ENCODE peak calls at places on chromosomes 5 and 9, in seven cellular contexts. N, D, F, J, X, Q and P are unnamed samples.
A peak's percentile ranks its signal among the peaks of the same experiment; 100 is the strongest.

GRCh38 chr9:78707481-78707977 is 410.6 kb downstream of the PSAT1 start:
- DNase-seq in N (no peak), D (no peak), F (no peak), J (no peak), X (no peak), Q (no peak), P (no peak)

GRCh38 chr5:111063709-111064322 is 7.7 kb upstream of the TSLP start:
- DNase-seq in N (peak; percentile 46), D (no peak), F (no peak), J (no peak), X (no peak), Q (no peak), P (peak; percentile 30)

GRCh38 chr9:134770972-134771971 is 109.3 kb upstream of the FCN2 start:
- DNase-seq in N (no peak), D (no peak), F (no peak), J (no peak), X (no peak), Q (peak; percentile 70), P (no peak)

GRCh38 chr5:164358531-164359259 is 853.3 kb downstream of the MAT2B start:
- DNase-seq in N (no peak), D (no peak), F (no peak), J (no peak), X (no peak), Q (no peak), P (no peak)

GRCh38 chr5:76303917-76304316 is 99.2 kb upstream of the IQGAP2 start:
- DNase-seq in N (peak; percentile 17), D (no peak), F (no peak), J (peak; percentile 28), X (no peak), Q (no peak), P (no peak)

GRCh38 chr9:70438341-70438924 is 24.0 kb upstream of the KLF9 start:
- DNase-seq in N (peak; percentile 58), D (no peak), F (no peak), J (no peak), X (peak; percentile 58), Q (peak; percentile 66), P (peak; percentile 21)

GRCh38 chr5:151825445-151825844 is 53.7 kb downstream of the G3BP1 start:
- DNase-seq in N (peak; percentile 73), D (no peak), F (peak; percentile 52), J (peak; percentile 79), X (peak; percentile 45), Q (no peak), P (peak; percentile 80)

GRCh38 chr5:80254767-80255424 is 952 bp downstream of the SERINC5 start:
- DNase-seq in N (peak; percentile 33), D (no peak), F (peak; percentile 36), J (no peak), X (no peak), Q (no peak), P (peak; percentile 40)

GRCh38 chr5:6572086-6572824 is 60.6 kb downstream of the NSUN2 start:
- DNase-seq in N (no peak), D (no peak), F (no peak), J (no peak), X (no peak), Q (no peak), P (no peak)

GRCh38 chr9:376115-376514 is 161.4 kb downstream of the DOCK8 start:
- DNase-seq in N (no peak), D (no peak), F (no peak), J (no peak), X (no peak), Q (no peak), P (no peak)

GRCh38 chr5:6476313-6476661 is 27.6 kb downstream of the UBE2QL1 start:
- DNase-seq in N (no peak), D (no peak), F (no peak), J (no peak), X (no peak), Q (no peak), P (no peak)

GRCh38 chr5:178298283-178298807 is 65.7 kb upstream of the PHYKPL start:
- DNase-seq in N (no peak), D (no peak), F (no peak), J (no peak), X (no peak), Q (no peak), P (no peak)

GRCh38 chr9:136339173-136339957 is 12.0 kb downstream of the GPSM1 start:
- DNase-seq in N (peak; percentile 77), D (no peak), F (peak; percentile 96), J (peak; percentile 89), X (peak; percentile 52), Q (peak; percentile 91), P (peak; percentile 79)

GRCh38 chr9:33995449-33995848 is 53.2 kb downstream of the UBAP2 start:
- DNase-seq in N (no peak), D (no peak), F (no peak), J (no peak), X (no peak), Q (no peak), P (no peak)

GRCh38 chr5:169801781-169802180 is 164.7 kb downstream of the DOCK2 start:
- DNase-seq in N (no peak), D (no peak), F (no peak), J (no peak), X (no peak), Q (no peak), P (no peak)

GRCh38 chr5:111762895-111763294 is 5.9 kb upstream of the NREP start:
- DNase-seq in N (no peak), D (no peak), F (no peak), J (no peak), X (no peak), Q (no peak), P (peak; percentile 89)

GRCh38 chr5:158978061-158978745 is 121.5 kb downstream of the EBF1 start:
- DNase-seq in N (peak; percentile 84), D (no peak), F (no peak), J (no peak), X (no peak), Q (no peak), P (no peak)

GRCh38 chr9:134748637-134749036 is 107.0 kb downstream of the COL5A1 start:
- DNase-seq in N (no peak), D (no peak), F (no peak), J (no peak), X (no peak), Q (peak; percentile 24), P (no peak)

GRCh38 chr5:45277860-45278259 is 418.3 kb downstream of the HCN1 start:
- DNase-seq in N (no peak), D (no peak), F (no peak), J (no peak), X (no peak), Q (no peak), P (no peak)

GRCh38 chr5:9515451-9515850 is 30.4 kb downstream of the SEMA5A start:
- DNase-seq in N (no peak), D (no peak), F (no peak), J (no peak), X (no peak), Q (no peak), P (no peak)

GRCh38 chr9:74800226-74800625 is 87.5 kb downstream of the TRPM6 start:
- DNase-seq in N (no peak), D (no peak), F (no peak), J (no peak), X (no peak), Q (no peak), P (peak; percentile 65)